ENCODE peak calls at places on chromosomes 1 and 21, in ten cellular contexts. L is GM04503, S is T-helper 2 cell, I is kidney tubule cell, Y is NCI-H1105 treated with DMSO at 0.1 percent for 48 hours, A is left ventricle myocardium inferior, G is osteocyte, R is amniotic stem cell, P is RPMI8226, T is natural killer cell. E is an unnamed sample.
A peak's percentile ranks its signal among the peaks of the same experiment; 100 is the strongest.

GRCh38 chr1:65310078-65310587 is 790 bp downstream of the DNAJC6 start:
- DNase-seq in L (no peak), S (no peak), I (no peak), Y (peak; percentile 87), A (peak; percentile 25), G (no peak), R (no peak), P (no peak), T (no peak), E (no peak)

GRCh38 chr1:4048076-4048475 is 148.0 kb upstream of the C1orf174 start:
- DNase-seq in L (no peak), S (no peak), I (no peak), Y (no peak), A (no peak), G (no peak), R (no peak), P (peak; percentile 33), T (no peak), E (no peak)

GRCh38 chr1:61294828-61295428 is 212.6 kb downstream of the NFIA start:
- DNase-seq in L (no peak), S (no peak), I (no peak), Y (no peak), A (no peak), G (no peak), R (no peak), P (no peak), T (no peak), E (no peak)

GRCh38 chr1:113860891-113861290 is 10.6 kb downstream of the PTPN22 start:
- DNase-seq in L (peak; percentile 44), S (no peak), I (peak; percentile 61), Y (no peak), A (no peak), G (no peak), R (peak; percentile 21), P (no peak), T (no peak), E (no peak)

GRCh38 chr1:25033828-25034451 is 103.9 kb upstream of the RUNX3 start:
- DNase-seq in L (no peak), S (no peak), I (no peak), Y (no peak), A (peak; percentile 46), G (no peak), R (no peak), P (no peak), T (peak; percentile 64), E (no peak)

GRCh38 chr1:83500987-83501591 is 497.8 kb downstream of the TTLL7 start:
- DNase-seq in L (no peak), S (peak; percentile 83), I (peak; percentile 6), Y (no peak), A (no peak), G (no peak), R (no peak), P (no peak), T (no peak), E (no peak)

GRCh38 chr1:174743654-174744561 is 255.8 kb upstream of the CACYBP start:
- DNase-seq in L (no peak), S (peak; percentile 54), I (peak; percentile 49), Y (peak; percentile 79), A (no peak), G (no peak), R (peak; percentile 33), P (peak; percentile 37), T (no peak), E (no peak)

GRCh38 chr21:36035381-36035791 is 24.9 kb downstream of the SETD4 start:
- DNase-seq in L (no peak), S (no peak), I (peak; percentile 72), Y (peak; percentile 38), A (no peak), G (no peak), R (no peak), P (no peak), T (no peak), E (no peak)

GRCh38 chr1:153488731-153489130 is 28.3 kb upstream of the S100A7 start:
- DNase-seq in L (no peak), S (no peak), I (peak; percentile 39), Y (no peak), A (no peak), G (no peak), R (no peak), P (no peak), T (no peak), E (no peak)

GRCh38 chr1:36465731-36466369 is 1.7 kb upstream of the MRPS15 start:
- DNase-seq in L (no peak), S (no peak), I (no peak), Y (no peak), A (no peak), G (no peak), R (no peak), P (no peak), T (no peak), E (no peak)

GRCh38 chr1:209150114-209150513 is 433.4 kb upstream of the CAMK1G start:
- DNase-seq in L (no peak), S (peak; percentile 9), I (peak; percentile 38), Y (no peak), A (no peak), G (no peak), R (peak; percentile 10), P (peak; percentile 73), T (no peak), E (no peak)

E was measured in breast epithelium.